ENCODE peak calls at places on chromosomes 7 and 10, in six cellular contexts. M is RWPE1, N is colonic mucosa, J is NCI-H2171, W is ACHN, K is IMR-90. I is an unnamed sample.

GRCh38 chr10:34932235-34932634 is 117.1 kb upstream of the PARD3 start:
- DNase-seq in W (no peak), J (no peak), K (no peak), N (no peak), M (no peak), I (no peak)

GRCh38 chr7:155584763-155585531 is 38.6 kb upstream of the CNPY1 start:
- DNase-seq in M (no peak), W (no peak), J (no peak), K (no peak), N (no peak), I (no peak)

GRCh38 chr10:133358162-133358919 is 522 bp upstream of the FUOM start:
- DNase-seq in W (no peak), K (no peak), N (no peak), M (no peak), J (no peak), I (no peak)

GRCh38 chr7:46969303-46970130 is 612.4 kb downstream of the TNS3 start:
- DNase-seq in W (no peak), M (peak), N (peak), K (peak), J (no peak), I (no peak)

GRCh38 chr7:95089414-95089813 is 182.0 kb downstream of the PPP1R9A start:
- DNase-seq in W (no peak), K (no peak), M (no peak), J (no peak), N (no peak), I (no peak)

GRCh38 chr7:45324683-45325237 is 167.2 kb downstream of the RAMP3 start:
- DNase-seq in M (no peak), N (no peak), J (peak), W (no peak), K (no peak), I (no peak)

GRCh38 chr7:96321041-96321669 is 743 bp downstream of the SLC25A13 start:
- DNase-seq in M (peak), K (peak), N (peak), W (peak), J (peak), I (peak)

GRCh38 chr10:24417053-24417452 is 208.1 kb downstream of the KIAA1217 start:
- DNase-seq in J (no peak), M (no peak), W (no peak), K (no peak), N (no peak), I (no peak)

GRCh38 chr10:10460452-10460851 is 557.2 kb upstream of the CELF2 start:
- DNase-seq in W (no peak), N (no peak), K (no peak), M (no peak), J (no peak), I (no peak)

GRCh38 chr7:29288534-29289091 is 94.0 kb downstream of the CHN2 start:
- DNase-seq in K (no peak), N (no peak), W (no peak), J (no peak), M (no peak), I (no peak)

GRCh38 chr10:97131702-97132101 is 54.1 kb downstream of the SLIT1 start:
- DNase-seq in W (no peak), K (no peak), N (no peak), J (no peak), M (no peak), I (no peak)

GRCh38 chr7:43879477-43879876 is 10.2 kb upstream of the MRPS24 start:
- DNase-seq in M (no peak), K (peak), N (no peak), J (no peak), W (peak), I (no peak)

GRCh38 chr7:129825554-129826267 is 127.0 kb downstream of the UBE2H start:
- DNase-seq in K (peak), M (peak), N (peak), W (peak), J (peak), I (peak)

GRCh38 chr7:94394399-94395140 is at the start of gene COL1A2:
- DNase-seq in W (no peak), N (peak), M (peak), K (peak), J (no peak), I (no peak)

GRCh38 chr10:44030132-44030531 is 354.8 kb downstream of the CXCL12 start:
- DNase-seq in K (no peak), M (no peak), N (peak), W (no peak), J (no peak), I (no peak)

GRCh38 chr7:46034056-46034768 is 113.1 kb upstream of the IGFBP3 start:
- DNase-seq in K (peak), N (no peak), M (no peak), W (no peak), J (no peak), I (no peak)

GRCh38 chr7:1355568-1356340 is 103.5 kb downstream of the MICALL2 start:
- DNase-seq in N (peak), M (no peak), K (no peak), J (no peak), W (peak), I (no peak)

GRCh38 chr10:10055656-10056445 is 961.8 kb upstream of the CELF2 start:
- DNase-seq in K (peak), M (no peak), N (no peak), J (no peak), W (no peak), I (no peak)

GRCh38 chr10:117721883-117722282 is 179.3 kb downstream of the EMX2 start:
- DNase-seq in W (no peak), J (no peak), K (no peak), N (no peak), M (no peak), I (no peak)

GRCh38 chr7:133650487-133651292 is 397.8 kb downstream of the EXOC4 start:
- DNase-seq in M (no peak), J (no peak), N (no peak), W (no peak), K (no peak), I (no peak)

GRCh38 chr10:60480865-60481563 is 91.3 kb upstream of the ANK3 start:
- DNase-seq in W (peak), M (peak), K (peak), N (no peak), J (no peak), I (no peak)

GRCh38 chr7:131327049-131327625 is 539 bp upstream of the MKLN1 start:
- DNase-seq in J (no peak), W (peak), K (peak), M (peak), N (peak), I (peak)

GRCh38 chr7:149838992-149839408 is 825 bp downstream of the ZNF862 start:
- DNase-seq in W (peak), K (peak), J (no peak), N (no peak), M (peak), I (peak)

GRCh38 chr10:102009801-102010425 is 46.1 kb downstream of the ARMH3 start:
- DNase-seq in K (peak), W (peak), J (peak), M (peak), N (peak), I (peak)

I was measured in SK-MEL-5.